ENCODE peak calls at places on chromosome 22, in ten cellular contexts. One of them, this sample, is unnamed.

GRCh38 chr22:30079952-30080533 is at the start of gene HORMAD2:
- DNase-seq in uterus: no peak
- DNase-seq in thoracic aorta: no peak
- DNase-seq in EL: no peak
- DNase-seq in breast epithelium: no peak
- DNase-seq in LHCN-M2: no peak
- DNase-seq in activated CD4-positive, alpha-beta T cell treated with anti-CD3 and anti-CD28 coated beads, Interleukin-2, amount 50 U/mL, for 24 hours: no peak
- DNase-seq in iPS-NIHi11: peak; percentile 94
- DNase-seq in SJSA1: no peak
- DNase-seq in HFFc6: no peak
- DNase-seq in this sample: no peak

GRCh38 chr22:40966683-40967082 is 15.5 kb downstream of the RBX1 start:
- DNase-seq in uterus: no peak
- DNase-seq in thoracic aorta: no peak
- DNase-seq in EL: no peak
- DNase-seq in breast epithelium: no peak
- DNase-seq in LHCN-M2: no peak
- DNase-seq in activated CD4-positive, alpha-beta T cell treated with anti-CD3 and anti-CD28 coated beads, Interleukin-2, amount 50 U/mL, for 24 hours: no peak
- DNase-seq in iPS-NIHi11: no peak
- DNase-seq in SJSA1: no peak
- DNase-seq in HFFc6: no peak
- DNase-seq in this sample: no peak

GRCh38 chr22:37659066-37659896 is 758 bp downstream of the PDXP start:
- DNase-seq in uterus: no peak
- DNase-seq in thoracic aorta: no peak
- DNase-seq in EL: no peak
- DNase-seq in breast epithelium: no peak
- DNase-seq in LHCN-M2: no peak
- DNase-seq in activated CD4-positive, alpha-beta T cell treated with anti-CD3 and anti-CD28 coated beads, Interleukin-2, amount 50 U/mL, for 24 hours: no peak
- DNase-seq in iPS-NIHi11: no peak
- DNase-seq in SJSA1: no peak
- DNase-seq in HFFc6: no peak
- DNase-seq in this sample: no peak

GRCh38 chr22:31346733-31347250 is 646 bp upstream of the PATZ1 start:
- DNase-seq in uterus: peak; percentile 59
- DNase-seq in thoracic aorta: no peak
- DNase-seq in EL: peak; percentile 65
- DNase-seq in breast epithelium: no peak
- DNase-seq in LHCN-M2: peak; percentile 47
- DNase-seq in activated CD4-positive, alpha-beta T cell treated with anti-CD3 and anti-CD28 coated beads, Interleukin-2, amount 50 U/mL, for 24 hours: peak; percentile 19
- DNase-seq in iPS-NIHi11: no peak
- DNase-seq in SJSA1: peak; percentile 63
- DNase-seq in HFFc6: no peak
- DNase-seq in this sample: peak; percentile 69

GRCh38 chr22:38163844-38164577 is 17.6 kb downstream of the PLA2G6 start:
- DNase-seq in uterus: no peak
- DNase-seq in thoracic aorta: no peak
- DNase-seq in EL: no peak
- DNase-seq in breast epithelium: no peak
- DNase-seq in LHCN-M2: no peak
- DNase-seq in activated CD4-positive, alpha-beta T cell treated with anti-CD3 and anti-CD28 coated beads, Interleukin-2, amount 50 U/mL, for 24 hours: no peak
- DNase-seq in iPS-NIHi11: no peak
- DNase-seq in SJSA1: no peak
- DNase-seq in HFFc6: no peak
- DNase-seq in this sample: no peak

GRCh38 chr22:39839917-39840510 is 53.5 kb downstream of the ENTHD1 start:
- DNase-seq in uterus: no peak
- DNase-seq in thoracic aorta: no peak
- DNase-seq in EL: no peak
- DNase-seq in breast epithelium: no peak
- DNase-seq in LHCN-M2: no peak
- DNase-seq in activated CD4-positive, alpha-beta T cell treated with anti-CD3 and anti-CD28 coated beads, Interleukin-2, amount 50 U/mL, for 24 hours: no peak
- DNase-seq in iPS-NIHi11: no peak
- DNase-seq in SJSA1: no peak
- DNase-seq in HFFc6: no peak
- DNase-seq in this sample: no peak

GRCh38 chr22:39558254-39558727 is 12.3 kb upstream of the CACNA1I start:
- DNase-seq in uterus: no peak
- DNase-seq in thoracic aorta: no peak
- DNase-seq in EL: no peak
- DNase-seq in breast epithelium: no peak
- DNase-seq in LHCN-M2: no peak
- DNase-seq in activated CD4-positive, alpha-beta T cell treated with anti-CD3 and anti-CD28 coated beads, Interleukin-2, amount 50 U/mL, for 24 hours: no peak
- DNase-seq in iPS-NIHi11: no peak
- DNase-seq in SJSA1: no peak
- DNase-seq in HFFc6: no peak
- DNase-seq in this sample: no peak

GRCh38 chr22:36081023-36081431 is 52.4 kb upstream of the RBFOX2 start:
- DNase-seq in uterus: peak; percentile 66
- DNase-seq in thoracic aorta: no peak
- DNase-seq in EL: peak; percentile 78
- DNase-seq in breast epithelium: no peak
- DNase-seq in LHCN-M2: peak; percentile 68
- DNase-seq in activated CD4-positive, alpha-beta T cell treated with anti-CD3 and anti-CD28 coated beads, Interleukin-2, amount 50 U/mL, for 24 hours: no peak
- DNase-seq in iPS-NIHi11: no peak
- DNase-seq in SJSA1: no peak
- DNase-seq in HFFc6: peak; percentile 60
- DNase-seq in this sample: no peak

GRCh38 chr22:40679249-40679963 is at the start of gene MCHR1:
- DNase-seq in uterus: no peak
- DNase-seq in thoracic aorta: no peak
- DNase-seq in EL: no peak
- DNase-seq in breast epithelium: no peak
- DNase-seq in LHCN-M2: no peak
- DNase-seq in activated CD4-positive, alpha-beta T cell treated with anti-CD3 and anti-CD28 coated beads, Interleukin-2, amount 50 U/mL, for 24 hours: no peak
- DNase-seq in iPS-NIHi11: peak; percentile 66
- DNase-seq in SJSA1: no peak
- DNase-seq in HFFc6: no peak
- DNase-seq in this sample: no peak